ENCODE peak calls at places on chromosome 14, in five cellular contexts. G is stomach, E is heart left ventricle, Y is lower lobe of right lung, W is GM23338. A is an unnamed sample.

GRCh38 chr14:64971890-64972785 is at the start of gene RAB15:
- DNase-seq in E (peak; percentile 64), G (peak; percentile 48), Y (no peak), W (peak; percentile 57), A (no peak)

GRCh38 chr14:29521526-29522137 is 406.0 kb downstream of the PRKD1 start:
- DNase-seq in Y (no peak), W (peak; percentile 76), E (no peak), G (no peak), A (no peak)

GRCh38 chr14:64191756-64192155 is 102.4 kb downstream of the ESR2 start:
- DNase-seq in W (no peak), Y (no peak), E (no peak), G (no peak), A (peak; percentile 24)

GRCh38 chr14:29215853-29216252 is 449.3 kb downstream of the FOXG1 start:
- DNase-seq in E (no peak), G (no peak), Y (no peak), W (no peak), A (no peak)

GRCh38 chr14:95699397-95699796 is 13.2 kb downstream of the TCL1B start:
- DNase-seq in W (peak; percentile 34), Y (no peak), G (no peak), E (no peak), A (no peak)

GRCh38 chr14:97878727-97879126 is 1081.5 kb downstream of the VRK1 start:
- DNase-seq in W (no peak), G (no peak), E (no peak), Y (no peak), A (no peak)

GRCh38 chr14:32102152-32102787 is 25.2 kb downstream of the ARHGAP5 start:
- DNase-seq in G (no peak), Y (no peak), E (no peak), W (no peak), A (no peak)

GRCh38 chr14:35470775-35471174 is 63.2 kb upstream of the INSM2 start:
- DNase-seq in Y (no peak), G (no peak), W (peak; percentile 72), E (no peak), A (no peak)

GRCh38 chr14:96091149-96091693 is 52.1 kb downstream of the C14orf132 start:
- DNase-seq in E (no peak), G (no peak), Y (no peak), W (no peak), A (no peak)

GRCh38 chr14:53927171-53927570 is 29.5 kb downstream of the BMP4 start:
- DNase-seq in Y (no peak), E (no peak), G (no peak), W (no peak), A (peak; percentile 51)

GRCh38 chr14:76710093-76711010 is 50.9 kb upstream of the VASH1 start:
- DNase-seq in E (no peak), Y (no peak), G (no peak), W (peak; percentile 71), A (peak; percentile 9)

GRCh38 chr14:35333347-35333730 is 41.2 kb downstream of the PSMA6 start:
- DNase-seq in W (peak; percentile 20), G (no peak), Y (no peak), E (no peak), A (no peak)

GRCh38 chr14:96261053-96261452 is 5.0 kb downstream of the BDKRB1 start:
- DNase-seq in Y (no peak), G (no peak), E (no peak), W (no peak), A (no peak)

GRCh38 chr14:91272341-91273272 is 28.1 kb upstream of the GPR68 start:
- DNase-seq in Y (no peak), E (peak; percentile 48), W (no peak), G (no peak), A (no peak)

GRCh38 chr14:28012629-28013415 is 753.8 kb upstream of the FOXG1 start:
- DNase-seq in E (no peak), G (no peak), Y (no peak), W (peak; percentile 40), A (no peak)

GRCh38 chr14:63542231-63542999 is 762 bp downstream of the PPP2R5E start:
- DNase-seq in E (peak; percentile 68), G (no peak), Y (peak; percentile 62), W (peak; percentile 67), A (no peak)

GRCh38 chr14:69708049-69708448 is 58.9 kb upstream of the SRSF5 start:
- DNase-seq in G (no peak), Y (no peak), W (no peak), E (no peak), A (no peak)

GRCh38 chr14:96177766-96178377 is 26.8 kb upstream of the BDKRB2 start:
- DNase-seq in W (no peak), E (no peak), G (no peak), Y (no peak), A (no peak)

GRCh38 chr14:82872494-82872893 is 1338.8 kb upstream of the SEL1L start:
- DNase-seq in W (peak; percentile 77), E (no peak), Y (no peak), G (no peak), A (no peak)

GRCh38 chr14:94331462-94331861 is 8.3 kb upstream of the SERPINA6 start:
- DNase-seq in W (no peak), E (no peak), G (no peak), Y (no peak), A (no peak)

GRCh38 chr14:76550534-76550933 is 174.6 kb downstream of the ESRRB start:
- DNase-seq in Y (no peak), W (no peak), G (no peak), E (no peak), A (no peak)

GRCh38 chr14:72752034-72752412 is 141.9 kb downstream of the DPF3 start:
- DNase-seq in W (no peak), Y (no peak), E (no peak), G (no peak), A (no peak)

GRCh38 chr14:57390806-57391562 is 598 bp downstream of the NAA30 start:
- DNase-seq in E (peak; percentile 71), G (peak; percentile 37), Y (peak; percentile 64), W (peak; percentile 64), A (no peak)

GRCh38 chr14:65079788-65080187 is 22.5 kb downstream of the MAX start:
- DNase-seq in G (no peak), E (no peak), Y (no peak), W (no peak), A (no peak)

GRCh38 chr14:92310776-92311375 is 12.1 kb upstream of the SLC24A4 start:
- DNase-seq in E (no peak), W (no peak), G (no peak), Y (no peak), A (no peak)

GRCh38 chr14:77024171-77024627 is 4.3 kb downstream of the IRF2BPL start:
- DNase-seq in Y (peak; percentile 57), E (no peak), G (no peak), W (peak; percentile 99), A (no peak)

GRCh38 chr14:65751510-65751909 is 339.0 kb downstream of the FUT8 start:
- DNase-seq in Y (no peak), W (peak; percentile 17), G (no peak), E (no peak), A (no peak)

GRCh38 chr14:106530423-106531107 is 1004.2 kb downstream of the TMEM121 start:
- DNase-seq in E (no peak), G (no peak), Y (no peak), W (peak; percentile 15), A (no peak)

GRCh38 chr14:87002831-87003230 is 990.2 kb downstream of the GALC start:
- DNase-seq in Y (no peak), W (no peak), G (no peak), E (no peak), A (no peak)
- TF ChIP-seq CTCF in Y (no peak), W (no peak), G (no peak), E (no peak), A (peak; percentile 34)

GRCh38 chr14:23307687-23308644 is 1.3 kb downstream of the BCL2L2 start:
- DNase-seq in E (no peak), Y (no peak), G (no peak), W (no peak), A (no peak)

GRCh38 chr14:23310546-23310945 is 3.9 kb downstream of the BCL2L2 start:
- DNase-seq in Y (no peak), G (no peak), W (no peak), E (no peak), A (no peak)

GRCh38 chr14:23307146-23307447 is 464 bp downstream of the BCL2L2 start:
- DNase-seq in E (no peak), W (no peak), G (no peak), Y (no peak), A (no peak)

GRCh38 chr14:23306412-23307145 is at the start of gene BCL2L2:
- DNase-seq in E (peak; percentile 94), G (peak; percentile 92), W (peak; percentile 97), Y (peak; percentile 94), A (peak; percentile 37)

DNA sequence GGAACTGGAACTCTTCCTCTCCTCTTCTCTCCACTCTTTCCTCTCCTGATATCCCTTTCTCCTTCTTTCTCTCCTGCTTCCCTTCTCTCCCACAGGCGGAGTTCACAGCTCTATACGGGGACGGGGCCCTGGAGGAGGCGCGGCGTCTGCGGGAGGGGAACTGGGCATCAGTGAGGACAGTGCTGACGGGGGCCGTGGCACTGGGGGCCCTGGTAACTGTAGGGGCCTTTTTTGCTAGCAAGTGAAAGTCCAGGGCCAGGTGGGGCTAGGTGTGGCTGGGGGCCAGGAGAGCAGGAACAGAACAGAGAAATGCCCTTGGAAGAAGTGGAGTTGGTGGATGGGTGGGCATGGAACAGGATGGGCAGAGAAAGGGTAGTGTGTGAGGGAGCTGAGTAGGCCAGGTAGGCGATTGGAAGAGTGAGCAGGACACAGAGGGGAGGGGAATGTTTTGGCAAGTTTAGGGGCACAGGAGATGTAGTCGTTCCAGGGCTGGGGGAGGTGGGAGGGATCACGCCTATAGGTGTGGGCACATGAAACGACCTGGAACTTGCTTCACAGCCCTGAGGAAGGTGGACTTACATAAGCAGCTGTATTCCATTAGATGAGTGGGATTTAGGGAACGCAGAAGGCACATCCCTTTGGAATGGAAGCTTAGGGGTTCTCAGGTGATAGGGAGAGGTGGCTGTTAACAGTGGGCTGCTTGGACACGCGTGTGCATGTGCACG is 2.2 kb downstream of the BCL2L2 start:
- DNase-seq in Y (no peak), W (no peak), E (no peak), G (no peak), A (no peak)
- H3K4me3 ChIP-seq in Y (no peak overlapping the region), W (no peak overlapping the region), E (no peak overlapping the region), G (peak overlapping the region; percentile 72), A (no peak overlapping the region)

DNA sequence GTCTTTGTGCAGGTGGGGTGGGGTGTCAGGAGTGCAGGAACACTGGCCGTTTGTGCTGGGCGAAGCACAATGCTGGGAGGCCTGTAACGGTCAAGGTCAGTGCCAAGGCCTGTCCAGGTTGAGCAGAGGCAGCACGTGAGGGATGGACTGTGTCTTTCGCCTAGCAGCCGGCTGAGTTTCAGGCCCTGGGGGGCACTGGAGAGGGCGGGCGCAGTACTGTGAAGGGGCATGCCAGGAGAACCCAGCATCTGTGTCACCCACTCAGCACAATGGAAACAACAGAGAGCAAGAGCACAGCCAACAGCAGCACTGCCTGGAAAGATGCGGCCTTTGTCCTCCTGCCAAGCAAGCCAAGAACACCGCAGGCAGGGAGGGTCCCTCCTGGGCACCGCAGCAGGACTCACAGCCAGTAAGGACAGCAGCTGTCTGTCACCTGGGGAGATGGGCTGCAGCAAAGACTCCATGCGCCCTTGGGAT is 25.2 kb downstream of the SLC25A47 start:
- DNase-seq in G (no peak), Y (no peak), W (no peak), E (no peak), A (no peak)
- H3K36me3 ChIP-seq in G (peaks cover 76% of the 10 kb centered on the region), Y (peaks cover 83% of the 10 kb centered on the region), W (peaks cover 28% of the 10 kb centered on the region), E (peaks cover 78% of the 10 kb centered on the region), A (peaks cover 47% of the 10 kb centered on the region)

DNA sequence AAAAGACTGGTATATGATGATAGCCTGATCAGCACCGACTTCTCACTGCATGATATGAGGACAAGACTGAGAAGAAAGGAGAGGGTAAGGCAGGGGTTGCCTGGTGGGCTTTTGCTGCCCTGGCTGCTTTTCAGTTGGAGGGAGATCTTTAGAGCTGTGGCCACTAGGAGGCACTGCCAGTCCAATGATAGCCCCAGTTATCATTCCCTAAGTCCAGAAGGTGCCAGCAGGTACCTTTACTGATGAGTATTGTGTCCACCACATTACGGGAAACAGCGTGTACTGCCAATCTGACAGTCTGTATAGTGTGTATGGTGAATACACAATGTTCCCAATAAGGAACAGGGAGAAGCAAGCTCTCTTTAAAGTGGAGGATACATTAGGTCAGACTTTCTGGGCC is 55.8 kb upstream of the CCDC175 start:
- DNase-seq in G (peak; percentile 34), E (no peak), W (peak; percentile 73), Y (no peak), A (no peak)
- TF ChIP-seq CTCF in G (no peak), E (peak; percentile 38), W (peak; percentile 92), Y (peak; percentile 45), A (peak; percentile 52)

A was measured in BJ.